ENCODE peak calls at places on chromosome 17, in ten cellular contexts. W, A, K, L, Z, S, F, P, I and M are unnamed samples.

GRCh38 chr17:73639322-73639721 is 4.9 kb downstream of the SDK2 start:
- DNase-seq in F (no peak), L (no peak), K (peak), Z (no peak), I (no peak), S (no peak), W (no peak), P (no peak), A (no peak), M (no peak)

GRCh38 chr17:7184091-7184488 is 4.9 kb upstream of the ASGR1 start:
- DNase-seq in A (peak), Z (no peak), K (no peak), L (no peak), P (no peak), S (no peak), W (no peak), F (no peak), I (no peak), M (peak)

GRCh38 chr17:49252148-49252682 is 21.6 kb upstream of the PHOSPHO1 start:
- DNase-seq in Z (peak), P (no peak), W (no peak), L (no peak), F (peak), A (peak), K (no peak), I (no peak), S (no peak), M (no peak)

GRCh38 chr17:64262125-64262421 is 987 bp downstream of the TEX2 start:
- DNase-seq in Z (no peak), P (no peak), F (no peak), W (no peak), I (no peak), K (no peak), S (no peak), L (no peak), A (no peak), M (no peak)

GRCh38 chr17:76532072-76532651 is 5.3 kb downstream of the CYGB start:
- DNase-seq in I (no peak), K (no peak), S (no peak), A (no peak), F (peak), Z (no peak), W (peak), P (no peak), L (no peak), M (no peak)

GRCh38 chr17:76419576-76420245 is 33.2 kb downstream of the UBE2O start:
- DNase-seq in S (no peak), F (no peak), I (no peak), K (no peak), L (no peak), A (no peak), P (no peak), Z (no peak), W (no peak), M (no peak)

GRCh38 chr17:65332779-65333178 is 195.6 kb downstream of the RGS9 start:
- DNase-seq in F (no peak), A (no peak), Z (no peak), I (no peak), L (no peak), K (no peak), W (no peak), S (no peak), P (no peak), M (no peak)

GRCh38 chr17:15263206-15263579 is 1.9 kb downstream of the PMP22 start:
- DNase-seq in W (no peak), K (no peak), S (no peak), Z (peak), A (peak), L (no peak), I (peak), F (peak), P (no peak), M (peak)

GRCh38 chr17:81256616-81257015 is 17.5 kb downstream of the NDUFAF8 start:
- DNase-seq in I (no peak), F (no peak), P (no peak), Z (peak), A (no peak), W (no peak), L (no peak), K (no peak), S (no peak), M (no peak)

GRCh38 chr17:36851230-36851629 is 86.0 kb upstream of the LHX1 start:
- DNase-seq in K (no peak), W (peak), L (no peak), S (no peak), F (no peak), I (no peak), P (no peak), Z (peak), A (no peak), M (no peak)

GRCh38 chr17:18235743-18236256 is 10.4 kb downstream of the LLGL1 start:
- DNase-seq in S (no peak), L (no peak), P (no peak), Z (peak), F (no peak), A (no peak), K (no peak), W (peak), I (no peak), M (no peak)

GRCh38 chr17:67652433-67652832 is 65.3 kb upstream of the NOL11 start:
- DNase-seq in A (no peak), L (no peak), I (no peak), S (no peak), K (no peak), F (no peak), P (no peak), Z (no peak), W (no peak), M (no peak)

GRCh38 chr17:46772013-46772878 is 46.2 kb downstream of the WNT3 start:
- DNase-seq in F (no peak), Z (no peak), W (no peak), I (peak), P (peak), K (peak), A (peak), L (no peak), S (no peak), M (no peak)

GRCh38 chr17:56389356-56389755 is 204.1 kb upstream of the NOG start:
- DNase-seq in I (no peak), L (no peak), K (no peak), W (no peak), Z (no peak), S (no peak), F (no peak), P (no peak), A (no peak), M (no peak)

GRCh38 chr17:73155410-73156165 is 9.2 kb upstream of the SSTR2 start:
- DNase-seq in I (peak), L (no peak), S (no peak), K (no peak), W (no peak), Z (no peak), P (no peak), F (peak), A (no peak), M (no peak)

GRCh38 chr17:45411348-45412105 is 21.1 kb downstream of the ARHGAP27 start:
- DNase-seq in P (no peak), Z (peak), L (no peak), A (peak), F (no peak), I (no peak), W (no peak), S (no peak), K (no peak), M (no peak)

GRCh38 chr17:20073056-20073979 is 64.2 kb downstream of the SPECC1 start:
- DNase-seq in W (no peak), Z (no peak), L (no peak), P (no peak), S (no peak), F (no peak), I (no peak), A (peak), K (no peak), M (no peak)

GRCh38 chr17:4988168-4988567 is 693 bp upstream of the CAMTA2 start:
- DNase-seq in L (peak), K (no peak), P (no peak), I (no peak), A (no peak), Z (no peak), F (no peak), W (no peak), S (no peak), M (no peak)

GRCh38 chr17:79993390-79994221 is 42.1 kb downstream of the TBC1D16 start:
- DNase-seq in A (peak), F (peak), I (peak), L (peak), W (peak), K (no peak), Z (peak), S (no peak), P (no peak), M (peak)

GRCh38 chr17:63395075-63395815 is 50.9 kb downstream of the CYB561 start:
- DNase-seq in K (no peak), Z (peak), P (no peak), F (no peak), S (no peak), A (no peak), W (no peak), I (no peak), L (no peak), M (no peak)

GRCh38 chr17:57403241-57403640 is 146.9 kb downstream of the MSI2 start:
- DNase-seq in L (no peak), S (no peak), P (no peak), A (no peak), F (no peak), K (no peak), W (no peak), Z (no peak), I (no peak), M (no peak)

GRCh38 chr17:17702821-17703607 is 21.8 kb downstream of the RAI1 start:
- DNase-seq in A (no peak), W (no peak), Z (no peak), L (no peak), K (no peak), I (peak), S (no peak), P (no peak), F (no peak), M (no peak)

GRCh38 chr17:73616873-73617430 is 27.3 kb downstream of the SDK2 start:
- DNase-seq in Z (no peak), I (no peak), L (no peak), S (no peak), A (no peak), P (no peak), W (no peak), K (no peak), F (no peak), M (no peak)